ENCODE peak calls at places on chromosomes 6 and 20, in six cellular contexts. Q, W, E, H, Y and M are unnamed samples.

GRCh38 chr6:34522740-34523139 is 33.4 kb downstream of the SPDEF start:
- DNase-seq in E (no peak), Y (no peak), H (no peak), W (no peak), Q (no peak), M (no peak)

GRCh38 chr20:36392989-36393388 is 86.8 kb downstream of the DLGAP4 start:
- DNase-seq in Q (no peak), W (no peak), E (no peak), H (no peak), Y (no peak), M (no peak)

GRCh38 chr6:82843291-82843885 is 222.3 kb downstream of the UBE3D start:
- DNase-seq in H (no peak), Y (no peak), Q (no peak), E (no peak), W (no peak), M (no peak)

GRCh38 chr20:2983508-2983907 is 59.9 kb upstream of the GNRH2 start:
- DNase-seq in Y (no peak), H (no peak), Q (no peak), W (no peak), E (no peak), M (no peak)

GRCh38 chr6:5674141-5674540 is 332.6 kb downstream of the NRN1 start:
- DNase-seq in E (no peak), W (no peak), Q (no peak), H (no peak), Y (no peak), M (no peak)

GRCh38 chr6:27630727-27631613 is 158.1 kb upstream of the ZNF184 start:
- DNase-seq in E (no peak), H (no peak), W (peak; percentile 74), Y (peak; percentile 94), Q (peak; percentile 92), M (peak; percentile 79)

GRCh38 chr6:43936476-43936875 is 166.5 kb downstream of the VEGFA start:
- DNase-seq in H (no peak), Y (no peak), Q (no peak), E (no peak), W (no peak), M (no peak)

GRCh38 chr6:3663081-3663480 is 88.4 kb downstream of the PXDC1 start:
- DNase-seq in E (no peak), W (no peak), H (no peak), Q (no peak), Y (no peak), M (no peak)

GRCh38 chr6:165889636-165890403 is 226.8 kb upstream of the PDE10A start:
- DNase-seq in Y (peak; percentile 23), E (peak; percentile 17), Q (peak; percentile 72), H (no peak), W (no peak), M (peak; percentile 54)

GRCh38 chr6:136611133-136611532 is 60.9 kb upstream of the MAP7 start:
- DNase-seq in W (no peak), Y (no peak), H (no peak), Q (no peak), E (no peak), M (no peak)

GRCh38 chr6:20302702-20303251 is 90.5 kb upstream of the MBOAT1 start:
- DNase-seq in W (no peak), Y (peak; percentile 91), E (no peak), H (no peak), Q (no peak), M (no peak)

GRCh38 chr20:52033313-52033712 is 158.3 kb downstream of the ZFP64 start:
- DNase-seq in H (no peak), Q (no peak), W (no peak), Y (no peak), E (no peak), M (no peak)

GRCh38 chr6:144248470-144249301 is 36.4 kb upstream of the UTRN start:
- DNase-seq in E (no peak), W (no peak), Y (no peak), Q (no peak), H (no peak), M (no peak)

GRCh38 chr20:62183426-62184142 is 756 bp downstream of the MTG2 start:
- DNase-seq in W (no peak), E (no peak), Q (peak; percentile 28), H (no peak), Y (peak; percentile 20), M (no peak)

GRCh38 chr6:170147832-170148708 is 142.8 kb downstream of the DLL1 start:
- DNase-seq in E (no peak), Q (peak; percentile 58), Y (no peak), W (no peak), H (peak; percentile 78), M (no peak)

GRCh38 chr6:35776364-35777215 is at the start of gene CLPSL2:
- DNase-seq in Q (peak; percentile 71), H (no peak), W (no peak), Y (no peak), E (peak; percentile 19), M (no peak)

GRCh38 chr6:123415844-123416468 is 220.8 kb downstream of the TRDN start:
- DNase-seq in Y (peak; percentile 66), Q (peak; percentile 79), W (peak; percentile 68), E (peak; percentile 64), H (no peak), M (peak; percentile 58)

GRCh38 chr20:19566226-19566960 is 191.7 kb upstream of the RIN2 start:
- DNase-seq in H (no peak), Q (no peak), W (no peak), E (no peak), Y (no peak), M (no peak)

GRCh38 chr6:144883915-144884314 is 598.8 kb downstream of the UTRN start:
- DNase-seq in Q (no peak), H (no peak), E (no peak), Y (no peak), W (no peak), M (no peak)

GRCh38 chr6:154754152-154754551 is 20.9 kb downstream of the SCAF8 start:
- DNase-seq in E (no peak), H (no peak), W (peak; percentile 61), Y (peak; percentile 37), Q (no peak), M (peak; percentile 36)

GRCh38 chr20:49386848-49387605 is 95.4 kb downstream of the KCNB1 start:
- DNase-seq in Y (no peak), E (peak; percentile 5), Q (no peak), H (no peak), W (peak; percentile 58), M (peak; percentile 61)

GRCh38 chr20:11094711-11095110 is 420.9 kb upstream of the JAG1 start:
- DNase-seq in Y (no peak), H (no peak), E (no peak), W (no peak), Q (no peak), M (no peak)

GRCh38 chr20:11101243-11101642 is 427.4 kb upstream of the JAG1 start:
- DNase-seq in Y (no peak), W (peak; percentile 74), H (no peak), E (no peak), Q (no peak), M (no peak)

GRCh38 chr20:11101696-11102095 is 427.9 kb upstream of the JAG1 start:
- DNase-seq in W (no peak), H (no peak), Q (no peak), E (no peak), Y (no peak), M (no peak)

GRCh38 chr20:11094196-11094595 is 420.4 kb upstream of the JAG1 start:
- DNase-seq in H (no peak), Q (no peak), W (no peak), Y (no peak), E (no peak), M (no peak)

GRCh38 chr20:11098888-11099287 is 425.1 kb upstream of the JAG1 start:
- DNase-seq in E (no peak), W (peak; percentile 44), Y (no peak), Q (peak; percentile 11), H (no peak), M (peak; percentile 25)
- TF ChIP-seq CTCF in E (no peak), W (peak; percentile 60), Y (no peak), Q (peak; percentile 26), H (no peak), M (peak; percentile 11)

GRCh38 chr6:104698979-104699378 is 160.7 kb downstream of the HACE1 start:
- DNase-seq in W (no peak), H (no peak), Y (no peak), Q (no peak), E (no peak), M (no peak)
- TF ChIP-seq CTCF in W (no peak), H (no peak), Y (no peak), Q (no peak), E (no peak), M (no peak)

DNA sequence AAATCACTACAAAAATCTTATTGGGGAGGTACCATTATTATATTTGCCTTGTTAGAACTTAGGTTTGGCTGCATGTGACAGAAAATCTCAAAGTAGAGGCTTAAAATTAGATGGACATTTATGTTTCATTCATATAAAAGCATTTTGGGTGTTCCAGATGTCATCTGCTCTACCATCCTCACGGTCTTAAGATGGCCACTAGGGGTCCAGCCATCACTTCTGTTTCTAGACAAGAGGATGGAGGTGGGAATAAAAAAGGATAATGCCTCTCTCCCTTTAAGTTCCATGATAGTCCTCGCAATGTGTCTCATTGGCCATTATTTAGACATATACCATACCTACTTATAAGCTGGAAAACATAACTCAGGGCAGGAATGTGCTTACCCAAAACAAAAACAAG is 929.5 kb downstream of the KIF16B start:
- DNase-seq in W (peak; percentile 36), Y (no peak), E (no peak), Q (no peak), H (no peak), M (peak; percentile 33)
- TF ChIP-seq CTCF in W (peak; percentile 47), Y (no peak), E (no peak), Q (peak; percentile 51), H (no peak), M (peak; percentile 38)

GRCh38 chr6:161154796-161155335 is 119.0 kb downstream of the AGPAT4 start:
- DNase-seq in E (no peak), H (no peak), Q (no peak), W (no peak), Y (no peak), M (no peak)

GRCh38 chr6:161152527-161152862 is 121.4 kb downstream of the AGPAT4 start:
- DNase-seq in E (no peak), Y (no peak), H (no peak), W (no peak), Q (no peak), M (no peak)

GRCh38 chr6:161153725-161154124 is 120.1 kb downstream of the AGPAT4 start:
- DNase-seq in W (no peak), Q (no peak), Y (no peak), H (no peak), E (no peak), M (no peak)

GRCh38 chr6:161151660-161152526 is 122.0 kb downstream of the AGPAT4 start:
- DNase-seq in Y (no peak), Q (no peak), E (no peak), W (no peak), H (no peak), M (no peak)

DNA sequence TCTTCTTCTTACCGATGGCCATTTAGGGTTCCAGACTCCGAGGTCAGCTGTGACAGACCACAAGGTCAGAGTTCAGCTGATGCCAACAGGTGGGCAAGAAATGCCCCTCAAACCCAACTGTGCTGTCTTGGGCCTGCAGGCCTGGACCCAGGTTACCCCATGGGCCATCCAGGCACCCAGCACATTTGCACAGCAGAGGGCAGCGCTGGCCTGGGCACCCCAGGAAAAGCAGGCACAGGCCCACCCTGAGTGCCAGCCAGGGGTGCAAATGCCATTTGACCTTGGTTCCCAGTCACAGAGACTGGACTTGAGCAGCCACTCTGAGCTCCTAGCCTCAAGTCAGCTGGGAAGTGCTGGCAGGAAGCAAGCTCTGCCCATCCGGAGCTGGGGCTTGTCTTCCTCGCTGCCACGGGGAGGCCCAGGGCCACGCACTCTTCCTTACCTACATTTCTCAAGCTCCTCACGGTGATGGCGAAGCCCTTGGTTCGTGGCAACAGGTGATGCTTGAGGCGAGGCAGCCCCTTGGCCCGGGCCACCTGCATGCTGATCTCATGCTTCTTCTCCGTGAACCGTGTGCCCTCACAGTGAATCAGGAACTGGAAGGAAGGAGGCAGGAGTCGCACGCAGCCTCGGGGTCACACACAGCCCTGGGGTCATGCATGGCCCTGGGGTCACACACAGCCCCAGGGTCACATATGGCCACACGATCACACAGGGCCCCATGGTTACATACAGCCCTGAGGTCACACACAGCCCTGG is 120.8 kb downstream of the AGPAT4 start:
- DNase-seq in Y (no peak), Q (no peak), W (no peak), H (no peak), E (no peak), M (peak; percentile 23)
- TF ChIP-seq CTCF in Y (peak; percentile 56), Q (peak; percentile 33), W (peak; percentile 62), H (no peak), E (peak; percentile 14), M (peak; percentile 50)